ENCODE peak calls at places on chromosomes 11 and 22, in five cellular contexts. One of them, this sample, is unnamed.

GRCh38 chr11:95359323-95359656 is 128.3 kb upstream of the SESN3 start:
- DNase-seq in NCI-H1417: no peak
- DNase-seq in HTR-8/SVneo: no peak
- DNase-seq in stimulated activated effector memory CD8-positive, alpha-beta T cell treated with anti-CD3 and anti-CD28 coated beads, Interleukin-12 subunit alpha, Interleukin-12 subunit beta, amount 100 ng/mL, for 72 hours: no peak
- DNase-seq in BJ: no peak
- DNase-seq in this sample: no peak

GRCh38 chr11:1198766-1199688 is 23.8 kb upstream of the MUC5B start:
- DNase-seq in HTR-8/SVneo: no peak
- DNase-seq in NCI-H1417: peak; percentile 62
- DNase-seq in stimulated activated effector memory CD8-positive, alpha-beta T cell treated with anti-CD3 and anti-CD28 coated beads, Interleukin-12 subunit alpha, Interleukin-12 subunit beta, amount 100 ng/mL, for 72 hours: no peak
- DNase-seq in BJ: no peak
- DNase-seq in this sample: no peak

GRCh38 chr22:50610581-50610980 is 10.0 kb downstream of the MAPK8IP2 start:
- DNase-seq in BJ: no peak
- DNase-seq in stimulated activated effector memory CD8-positive, alpha-beta T cell treated with anti-CD3 and anti-CD28 coated beads, Interleukin-12 subunit alpha, Interleukin-12 subunit beta, amount 100 ng/mL, for 72 hours: no peak
- DNase-seq in HTR-8/SVneo: no peak
- DNase-seq in NCI-H1417: no peak
- DNase-seq in this sample: no peak

GRCh38 chr22:24753919-24754318 is 20.6 kb downstream of the PIWIL3 start:
- DNase-seq in NCI-H1417: no peak
- DNase-seq in HTR-8/SVneo: no peak
- DNase-seq in BJ: no peak
- DNase-seq in stimulated activated effector memory CD8-positive, alpha-beta T cell treated with anti-CD3 and anti-CD28 coated beads, Interleukin-12 subunit alpha, Interleukin-12 subunit beta, amount 100 ng/mL, for 72 hours: no peak
- DNase-seq in this sample: no peak

GRCh38 chr22:21042978-21043855 is 2.5 kb upstream of the LRRC74B start:
- DNase-seq in stimulated activated effector memory CD8-positive, alpha-beta T cell treated with anti-CD3 and anti-CD28 coated beads, Interleukin-12 subunit alpha, Interleukin-12 subunit beta, amount 100 ng/mL, for 72 hours: no peak
- DNase-seq in HTR-8/SVneo: no peak
- DNase-seq in BJ: no peak
- DNase-seq in NCI-H1417: peak; percentile 5
- DNase-seq in this sample: no peak

GRCh38 chr11:46119352-46120216 is 1.7 kb downstream of the PHF21A start:
- DNase-seq in stimulated activated effector memory CD8-positive, alpha-beta T cell treated with anti-CD3 and anti-CD28 coated beads, Interleukin-12 subunit alpha, Interleukin-12 subunit beta, amount 100 ng/mL, for 72 hours: peak; percentile 82
- DNase-seq in BJ: no peak
- DNase-seq in HTR-8/SVneo: peak; percentile 28
- DNase-seq in NCI-H1417: peak; percentile 70
- DNase-seq in this sample: peak; percentile 47

GRCh38 chr11:60098508-60098907 is 10.0 kb downstream of the MS4A2 start:
- DNase-seq in NCI-H1417: no peak
- DNase-seq in BJ: no peak
- DNase-seq in stimulated activated effector memory CD8-positive, alpha-beta T cell treated with anti-CD3 and anti-CD28 coated beads, Interleukin-12 subunit alpha, Interleukin-12 subunit beta, amount 100 ng/mL, for 72 hours: no peak
- DNase-seq in HTR-8/SVneo: no peak
- DNase-seq in this sample: no peak

GRCh38 chr11:87265915-87266314 is 228.2 kb downstream of the TMEM135 start:
- DNase-seq in stimulated activated effector memory CD8-positive, alpha-beta T cell treated with anti-CD3 and anti-CD28 coated beads, Interleukin-12 subunit alpha, Interleukin-12 subunit beta, amount 100 ng/mL, for 72 hours: no peak
- DNase-seq in NCI-H1417: no peak
- DNase-seq in HTR-8/SVneo: no peak
- DNase-seq in BJ: no peak
- DNase-seq in this sample: no peak

GRCh38 chr11:87447606-87448005 is 409.9 kb downstream of the TMEM135 start:
- DNase-seq in stimulated activated effector memory CD8-positive, alpha-beta T cell treated with anti-CD3 and anti-CD28 coated beads, Interleukin-12 subunit alpha, Interleukin-12 subunit beta, amount 100 ng/mL, for 72 hours: no peak
- DNase-seq in NCI-H1417: no peak
- DNase-seq in BJ: no peak
- DNase-seq in HTR-8/SVneo: no peak
- DNase-seq in this sample: no peak

GRCh38 chr22:19510919-19511341 is 13.3 kb downstream of the CLDN5 start:
- DNase-seq in HTR-8/SVneo: no peak
- DNase-seq in NCI-H1417: no peak
- DNase-seq in stimulated activated effector memory CD8-positive, alpha-beta T cell treated with anti-CD3 and anti-CD28 coated beads, Interleukin-12 subunit alpha, Interleukin-12 subunit beta, amount 100 ng/mL, for 72 hours: no peak
- DNase-seq in BJ: no peak
- DNase-seq in this sample: no peak

GRCh38 chr11:43952401-43953342 is 10.2 kb downstream of the C11orf96 start:
- DNase-seq in NCI-H1417: peak; percentile 46
- DNase-seq in HTR-8/SVneo: no peak
- DNase-seq in BJ: no peak
- DNase-seq in stimulated activated effector memory CD8-positive, alpha-beta T cell treated with anti-CD3 and anti-CD28 coated beads, Interleukin-12 subunit alpha, Interleukin-12 subunit beta, amount 100 ng/mL, for 72 hours: no peak
- DNase-seq in this sample: no peak

GRCh38 chr11:94130589-94131362 is 2.1 kb downstream of the PANX1 start:
- DNase-seq in BJ: peak; percentile 69
- DNase-seq in HTR-8/SVneo: no peak
- DNase-seq in NCI-H1417: peak; percentile 50
- DNase-seq in stimulated activated effector memory CD8-positive, alpha-beta T cell treated with anti-CD3 and anti-CD28 coated beads, Interleukin-12 subunit alpha, Interleukin-12 subunit beta, amount 100 ng/mL, for 72 hours: no peak
- DNase-seq in this sample: no peak

GRCh38 chr11:86116386-86116726 is 47.5 kb upstream of the PICALM start:
- DNase-seq in HTR-8/SVneo: peak; percentile 49
- DNase-seq in BJ: no peak
- DNase-seq in stimulated activated effector memory CD8-positive, alpha-beta T cell treated with anti-CD3 and anti-CD28 coated beads, Interleukin-12 subunit alpha, Interleukin-12 subunit beta, amount 100 ng/mL, for 72 hours: peak; percentile 67
- DNase-seq in NCI-H1417: peak; percentile 49
- DNase-seq in this sample: no peak

GRCh38 chr22:37244922-37245722 is 1.1 kb upstream of the RAC2 start:
- DNase-seq in HTR-8/SVneo: no peak
- DNase-seq in stimulated activated effector memory CD8-positive, alpha-beta T cell treated with anti-CD3 and anti-CD28 coated beads, Interleukin-12 subunit alpha, Interleukin-12 subunit beta, amount 100 ng/mL, for 72 hours: peak; percentile 52
- DNase-seq in NCI-H1417: no peak
- DNase-seq in BJ: no peak
- DNase-seq in this sample: peak; percentile 54

GRCh38 chr11:65224939-65225283 is 36.9 kb upstream of the POLA2 start:
- DNase-seq in stimulated activated effector memory CD8-positive, alpha-beta T cell treated with anti-CD3 and anti-CD28 coated beads, Interleukin-12 subunit alpha, Interleukin-12 subunit beta, amount 100 ng/mL, for 72 hours: no peak
- DNase-seq in HTR-8/SVneo: peak; percentile 41
- DNase-seq in NCI-H1417: no peak
- DNase-seq in BJ: peak; percentile 23
- DNase-seq in this sample: no peak

GRCh38 chr11:104060004-104060403 is 23.6 kb downstream of the DDI1 start:
- DNase-seq in BJ: no peak
- DNase-seq in HTR-8/SVneo: no peak
- DNase-seq in stimulated activated effector memory CD8-positive, alpha-beta T cell treated with anti-CD3 and anti-CD28 coated beads, Interleukin-12 subunit alpha, Interleukin-12 subunit beta, amount 100 ng/mL, for 72 hours: no peak
- DNase-seq in NCI-H1417: no peak
- DNase-seq in this sample: no peak

GRCh38 chr11:9004310-9004945 is 627 bp upstream of the NRIP3 start:
- DNase-seq in BJ: no peak
- DNase-seq in NCI-H1417: peak; percentile 78
- DNase-seq in stimulated activated effector memory CD8-positive, alpha-beta T cell treated with anti-CD3 and anti-CD28 coated beads, Interleukin-12 subunit alpha, Interleukin-12 subunit beta, amount 100 ng/mL, for 72 hours: no peak
- DNase-seq in HTR-8/SVneo: no peak
- DNase-seq in this sample: peak; percentile 16

GRCh38 chr11:57778318-57779037 is 16.9 kb downstream of the CTNND1 start:
- DNase-seq in BJ: peak; percentile 87
- DNase-seq in stimulated activated effector memory CD8-positive, alpha-beta T cell treated with anti-CD3 and anti-CD28 coated beads, Interleukin-12 subunit alpha, Interleukin-12 subunit beta, amount 100 ng/mL, for 72 hours: no peak
- DNase-seq in NCI-H1417: peak; percentile 28
- DNase-seq in HTR-8/SVneo: peak; percentile 90
- DNase-seq in this sample: no peak

GRCh38 chr11:117384045-117384444 is 56.4 kb downstream of the CEP164 start:
- DNase-seq in BJ: peak; percentile 84
- DNase-seq in HTR-8/SVneo: peak; percentile 58
- DNase-seq in stimulated activated effector memory CD8-positive, alpha-beta T cell treated with anti-CD3 and anti-CD28 coated beads, Interleukin-12 subunit alpha, Interleukin-12 subunit beta, amount 100 ng/mL, for 72 hours: no peak
- DNase-seq in NCI-H1417: no peak
- DNase-seq in this sample: no peak

GRCh38 chr22:24954114-24954463 is 1.6 kb downstream of the KIAA1671 start:
- DNase-seq in HTR-8/SVneo: no peak
- DNase-seq in NCI-H1417: peak; percentile 24
- DNase-seq in stimulated activated effector memory CD8-positive, alpha-beta T cell treated with anti-CD3 and anti-CD28 coated beads, Interleukin-12 subunit alpha, Interleukin-12 subunit beta, amount 100 ng/mL, for 72 hours: no peak
- DNase-seq in BJ: no peak
- DNase-seq in this sample: no peak

GRCh38 chr11:44080951-44081350 is 14.5 kb upstream of the EXT2 start:
- DNase-seq in stimulated activated effector memory CD8-positive, alpha-beta T cell treated with anti-CD3 and anti-CD28 coated beads, Interleukin-12 subunit alpha, Interleukin-12 subunit beta, amount 100 ng/mL, for 72 hours: no peak
- DNase-seq in HTR-8/SVneo: no peak
- DNase-seq in BJ: no peak
- DNase-seq in NCI-H1417: no peak
- DNase-seq in this sample: no peak

GRCh38 chr11:118295834-118296454 is 8.6 kb upstream of the CD3E start:
- DNase-seq in stimulated activated effector memory CD8-positive, alpha-beta T cell treated with anti-CD3 and anti-CD28 coated beads, Interleukin-12 subunit alpha, Interleukin-12 subunit beta, amount 100 ng/mL, for 72 hours: no peak
- DNase-seq in HTR-8/SVneo: peak; percentile 26
- DNase-seq in BJ: no peak
- DNase-seq in NCI-H1417: peak; percentile 13
- DNase-seq in this sample: no peak

GRCh38 chr11:33027846-33028536 is 11.4 kb upstream of the TCP11L1 start:
- DNase-seq in NCI-H1417: no peak
- DNase-seq in BJ: no peak
- DNase-seq in HTR-8/SVneo: no peak
- DNase-seq in stimulated activated effector memory CD8-positive, alpha-beta T cell treated with anti-CD3 and anti-CD28 coated beads, Interleukin-12 subunit alpha, Interleukin-12 subunit beta, amount 100 ng/mL, for 72 hours: no peak
- DNase-seq in this sample: no peak

GRCh38 chr22:26360169-26360885 is 68.7 kb upstream of the ASPHD2 start:
- DNase-seq in BJ: peak; percentile 19
- DNase-seq in NCI-H1417: peak; percentile 84
- DNase-seq in HTR-8/SVneo: peak; percentile 51
- DNase-seq in stimulated activated effector memory CD8-positive, alpha-beta T cell treated with anti-CD3 and anti-CD28 coated beads, Interleukin-12 subunit alpha, Interleukin-12 subunit beta, amount 100 ng/mL, for 72 hours: peak; percentile 80
- DNase-seq in this sample: peak; percentile 63

GRCh38 chr11:2767751-2768150 is 68.0 kb upstream of the KCNQ1OT1 start:
- DNase-seq in stimulated activated effector memory CD8-positive, alpha-beta T cell treated with anti-CD3 and anti-CD28 coated beads, Interleukin-12 subunit alpha, Interleukin-12 subunit beta, amount 100 ng/mL, for 72 hours: no peak
- DNase-seq in NCI-H1417: no peak
- DNase-seq in BJ: no peak
- DNase-seq in HTR-8/SVneo: no peak
- DNase-seq in this sample: no peak

GRCh38 chr22:20111045-20111688 is 4.7 kb upstream of the RANBP1 start:
- DNase-seq in BJ: no peak
- DNase-seq in HTR-8/SVneo: no peak
- DNase-seq in stimulated activated effector memory CD8-positive, alpha-beta T cell treated with anti-CD3 and anti-CD28 coated beads, Interleukin-12 subunit alpha, Interleukin-12 subunit beta, amount 100 ng/mL, for 72 hours: no peak
- DNase-seq in NCI-H1417: peak; percentile 14
- DNase-seq in this sample: peak; percentile 45

GRCh38 chr11:1748467-1749019 is 1.9 kb downstream of the IFITM10 start:
- DNase-seq in stimulated activated effector memory CD8-positive, alpha-beta T cell treated with anti-CD3 and anti-CD28 coated beads, Interleukin-12 subunit alpha, Interleukin-12 subunit beta, amount 100 ng/mL, for 72 hours: no peak
- DNase-seq in BJ: no peak
- DNase-seq in HTR-8/SVneo: no peak
- DNase-seq in NCI-H1417: peak; percentile 49
- DNase-seq in this sample: no peak

GRCh38 chr11:87223816-87224215 is 186.1 kb downstream of the TMEM135 start:
- DNase-seq in HTR-8/SVneo: no peak
- DNase-seq in NCI-H1417: no peak
- DNase-seq in stimulated activated effector memory CD8-positive, alpha-beta T cell treated with anti-CD3 and anti-CD28 coated beads, Interleukin-12 subunit alpha, Interleukin-12 subunit beta, amount 100 ng/mL, for 72 hours: no peak
- DNase-seq in BJ: peak; percentile 3
- DNase-seq in this sample: no peak

GRCh38 chr11:71252782-71253730 is 679 bp upstream of the SHANK2 start:
- DNase-seq in BJ: no peak
- DNase-seq in HTR-8/SVneo: no peak
- DNase-seq in stimulated activated effector memory CD8-positive, alpha-beta T cell treated with anti-CD3 and anti-CD28 coated beads, Interleukin-12 subunit alpha, Interleukin-12 subunit beta, amount 100 ng/mL, for 72 hours: no peak
- DNase-seq in NCI-H1417: peak; percentile 45
- DNase-seq in this sample: no peak

This sample was measured in activated naive CD4-positive, alpha-beta T cell treated with anti-CD3 and anti-CD28 coated beads, Interleukin-2, amount 50 U/mL, for 72 hours.